ENCODE peak calls at places on chromosomes 13 and 19, in four cellular contexts. W, L, Y and P are unnamed samples.

GRCh38 chr19:46860846-46861690 is at the start of gene ARHGAP35:
- DNase-seq in L (peak; percentile 49), Y (no peak), W (no peak), P (peak; percentile 72)

GRCh38 chr13:106507560-106508274 is 27.7 kb downstream of the EFNB2 start:
- DNase-seq in Y (peak; percentile 25), L (no peak), W (no peak), P (no peak)

GRCh38 chr13:94553766-94554165 is 42.2 kb downstream of the TGDS start:
- DNase-seq in W (no peak), L (no peak), Y (no peak), P (no peak)

GRCh38 chr19:13023666-13024065 is 28.4 kb downstream of the NFIX start:
- DNase-seq in L (no peak), Y (no peak), W (no peak), P (no peak)

GRCh38 chr13:106480511-106480910 is 55.0 kb downstream of the EFNB2 start:
- DNase-seq in Y (no peak), L (no peak), W (no peak), P (no peak)

GRCh38 chr19:53898680-53899341 is 10.3 kb upstream of the CACNG7 start:
- DNase-seq in Y (peak; percentile 69), W (no peak), L (no peak), P (no peak)

GRCh38 chr19:5968431-5969373 is 9.2 kb downstream of the RANBP3 start:
- DNase-seq in W (no peak), Y (no peak), L (peak; percentile 82), P (no peak)

GRCh38 chr19:7867092-7867844 is 6.9 kb downstream of the PRR36 start:
- DNase-seq in Y (no peak), W (no peak), L (no peak), P (no peak)

GRCh38 chr13:21901326-21901725 is 230.5 kb downstream of the FGF9 start:
- DNase-seq in L (no peak), W (no peak), Y (no peak), P (no peak)

GRCh38 chr19:48719263-48720171 is at the start of gene MAMSTR:
- DNase-seq in Y (no peak), W (no peak), L (peak; percentile 69), P (no peak)

GRCh38 chr13:42991892-42992584 is at the start of gene EPSTI1:
- DNase-seq in L (peak; percentile 75), Y (no peak), W (peak; percentile 38), P (peak; percentile 75)

GRCh38 chr19:32165176-32165575 is 180.2 kb upstream of the ZNF507 start:
- DNase-seq in L (no peak), W (no peak), Y (no peak), P (no peak)

GRCh38 chr13:76048675-76049396 is 412.7 kb downstream of the LMO7 start:
- DNase-seq in Y (no peak), L (no peak), W (no peak), P (no peak)

GRCh38 chr13:95083758-95084157 is 217.5 kb downstream of the ABCC4 start:
- DNase-seq in L (no peak), W (no peak), Y (peak; percentile 17), P (no peak)

GRCh38 chr13:30551194-30551593 is 66.5 kb upstream of the USPL1 start:
- DNase-seq in W (peak; percentile 25), L (no peak), Y (peak; percentile 45), P (no peak)

GRCh38 chr19:40862785-40863184 is 12.5 kb upstream of the CYP2A6 start:
- DNase-seq in W (no peak), Y (peak; percentile 56), L (no peak), P (no peak)

GRCh38 chr19:47446534-47447469 is 24.9 kb downstream of the SLC8A2 start:
- DNase-seq in Y (peak; percentile 94), W (peak; percentile 61), L (peak; percentile 43), P (no peak)

GRCh38 chr13:27171244-27171829 is at the start of gene USP12:
- DNase-seq in W (peak; percentile 79), Y (no peak), L (peak; percentile 58), P (peak; percentile 55)

GRCh38 chr19:46381346-46381745 is 32.0 kb downstream of the CCDC8 start:
- DNase-seq in W (no peak), Y (no peak), L (peak; percentile 4), P (peak; percentile 2)

GRCh38 chr13:98921786-98922185 is 56.1 kb downstream of the DOCK9 start:
- DNase-seq in W (no peak), L (no peak), Y (no peak), P (no peak)

GRCh38 chr19:38388310-38389100 is at the start of gene SPRED3:
- DNase-seq in L (peak; percentile 56), Y (peak; percentile 78), W (peak; percentile 73), P (no peak)

GRCh38 chr19:51407631-51408131 is 9.8 kb downstream of the SIGLEC10 start:
- DNase-seq in L (peak; percentile 51), W (peak; percentile 45), Y (peak; percentile 72), P (no peak)

GRCh38 chr13:111347438-111347837 is 27.0 kb downstream of the TEX29 start:
- DNase-seq in L (no peak), W (no peak), Y (no peak), P (no peak)

GRCh38 chr13:44244288-44244687 is 129.3 kb upstream of the SERP2 start:
- DNase-seq in Y (no peak), L (no peak), W (no peak), P (no peak)

GRCh38 chr13:98535501-98536357 is 41.2 kb downstream of the STK24 start:
- DNase-seq in W (no peak), Y (no peak), L (no peak), P (no peak)

GRCh38 chr13:23901365-23901764 is 4.1 kb upstream of the C1QTNF9B start:
- DNase-seq in W (no peak), Y (no peak), L (no peak), P (no peak)

GRCh38 chr19:46634045-46634655 is 1.9 kb downstream of the GNG8 start:
- DNase-seq in L (peak; percentile 91), W (peak; percentile 88), Y (peak; percentile 96), P (no peak)

GRCh38 chr13:111961236-111961635 is 105.7 kb upstream of the SOX1 start:
- DNase-seq in Y (no peak), W (no peak), L (no peak), P (no peak)

GRCh38 chr19:869245-870177 is 10.0 kb downstream of the CFD start:
- DNase-seq in Y (peak; percentile 89), L (peak; percentile 79), W (no peak), P (peak; percentile 29)

GRCh38 chr13:35780613-35781012 is 304.1 kb upstream of the MAB21L1 start:
- DNase-seq in L (no peak), Y (no peak), W (no peak), P (no peak)

GRCh38 chr19:6767357-6768235 is at the start of gene SH2D3A:
- DNase-seq in W (peak; percentile 79), Y (peak; percentile 96), L (peak; percentile 71), P (peak; percentile 85)

GRCh38 chr19:18286973-18287635 is 5.7 kb upstream of the JUND start:
- DNase-seq in W (no peak), Y (no peak), L (no peak), P (no peak)

GRCh38 chr13:99614465-99614885 is 113.2 kb downstream of the TM9SF2 start:
- DNase-seq in Y (peak; percentile 53), L (no peak), W (no peak), P (peak; percentile 79)

GRCh38 chr19:46975011-46975917 is 44.4 kb upstream of the NPAS1 start:
- DNase-seq in L (no peak), Y (no peak), W (no peak), P (no peak)

GRCh38 chr13:20609145-20609544 is 42.2 kb downstream of the IFT88 start:
- DNase-seq in L (no peak), Y (no peak), W (no peak), P (no peak)

GRCh38 chr13:93562676-93563075 is 336.1 kb downstream of the GPC6 start:
- DNase-seq in L (no peak), Y (no peak), W (no peak), P (no peak)

GRCh38 chr13:26656919-26657318 is 99.4 kb downstream of the WASF3 start:
- DNase-seq in Y (no peak), L (peak; percentile 39), W (peak; percentile 31), P (no peak)

GRCh38 chr19:50352242-50352641 is 13.2 kb downstream of the NAPSA start:
- DNase-seq in Y (no peak), L (no peak), W (no peak), P (no peak)

GRCh38 chr19:17282488-17283256 is 971 bp downstream of the ANKLE1 start:
- DNase-seq in L (peak; percentile 90), Y (peak; percentile 83), W (peak; percentile 93), P (peak; percentile 86)
- H3K4me3 ChIP-seq in L (no peak overlapping the region), Y (peak overlapping the region; percentile 19), W (peak overlapping the region; percentile 8), P (no peak overlapping the region)

GRCh38 chr19:2590630-2591399 is 111.7 kb downstream of the GNG7 start:
- DNase-seq in W (no peak), L (no peak), Y (no peak), P (no peak)

GRCh38 chr19:2591537-2592291 is 110.8 kb downstream of the GNG7 start:
- DNase-seq in Y (no peak), W (no peak), L (no peak), P (no peak)

GRCh38 chr19:2587001-2587719 is 111.2 kb downstream of the GADD45B start:
- DNase-seq in L (no peak), W (no peak), Y (no peak), P (no peak)

GRCh38 chr19:2586196-2586595 is 110.3 kb downstream of the GADD45B start:
- DNase-seq in Y (no peak), L (no peak), W (no peak), P (no peak)

DNA sequence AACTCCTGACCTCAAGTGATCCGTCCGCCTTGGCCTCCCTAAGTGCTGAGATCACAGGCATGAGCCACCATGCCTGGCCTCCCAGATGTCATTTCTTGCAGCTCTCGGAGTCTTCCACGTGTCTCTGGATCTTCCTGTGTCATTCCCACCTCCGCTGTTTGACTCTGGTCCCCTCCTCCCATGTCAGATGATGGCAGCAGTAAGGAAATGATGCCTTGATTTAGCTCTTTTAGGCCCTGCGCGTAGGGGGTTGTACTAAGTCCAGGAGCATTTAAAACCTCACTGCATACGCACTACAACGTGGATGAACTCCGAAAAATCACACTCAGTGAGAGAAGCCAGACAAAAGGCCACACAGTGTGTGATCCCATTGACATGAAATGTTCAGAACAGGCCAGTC is 113.1 kb downstream of the GNG7 start:
- DNase-seq in L (no peak), W (no peak), Y (no peak), P (no peak)
- H3K27ac ChIP-seq in L (no peak overlapping the region), W (no peak overlapping the region), Y (no peak overlapping the region), P (no peak overlapping the region)

GRCh38 chr19:55907746-55908145 is 24.4 kb downstream of the NLRP13 start:
- DNase-seq in W (no peak), Y (no peak), L (no peak), P (no peak)

GRCh38 chr19:55912916-55913315 is 19.2 kb downstream of the NLRP13 start:
- DNase-seq in Y (no peak), L (no peak), W (no peak), P (no peak)

GRCh38 chr19:55913643-55914268 is 18.4 kb downstream of the NLRP13 start:
- DNase-seq in W (no peak), L (no peak), Y (no peak), P (no peak)

GRCh38 chr19:55907286-55907685 is 24.9 kb downstream of the NLRP13 start:
- DNase-seq in W (no peak), L (no peak), Y (no peak), P (no peak)

GRCh38 chr19:55909801-55910200 is 22.3 kb downstream of the NLRP13 start:
- DNase-seq in Y (no peak), L (no peak), W (no peak), P (no peak)
- H3K9me3 ChIP-seq in Y (peaks cover 10% of the 10 kb centered on the region), L (no peaks in the 10 kb centered on the region), W (no peaks in the 10 kb centered on the region), P (no peaks in the 10 kb centered on the region)

GRCh38 chr13:37485766-37486165 is 112.8 kb downstream of the POSTN start:
- DNase-seq in L (no peak), W (no peak), Y (no peak), P (no peak)
- H3K4me3 ChIP-seq in L (no peak overlapping the region), W (no peak overlapping the region), Y (no peak overlapping the region), P (no peak overlapping the region)